ENCODE peak calls at places on chromosomes 12 and 14, in seven cellular contexts. U is AG09309; R is NCI-H1092; K is activated T-helper 2 cell treated with anti-CD3 and anti-CD28 coated beads, Interferon-gamma antibody, Interleukin-2, Interleukin-4, amounts not matched to agents 10 μg/mL and 5 μg/mL and 100 μg/mL, durations not matched to agents 14 hours and 24 hours and 36 hours; Y is upper lobe of right lung; S is AG08395; X is HS-27A. H is an unnamed sample.

GRCh38 chr12:130423991-130424857 is 86.5 kb downstream of the PIWIL1 start:
- DNase-seq in U (no peak), R (no peak), K (no peak), Y (no peak), S (no peak), X (no peak), H (no peak)

GRCh38 chr12:95674631-95675030 is 115.9 kb downstream of the NTN4 start:
- DNase-seq in U (no peak), R (peak), K (no peak), Y (no peak), S (no peak), X (peak), H (no peak)

GRCh38 chr12:7439579-7440505 is 4.1 kb downstream of the CD163L1 start:
- DNase-seq in U (no peak), R (no peak), K (peak), Y (peak), S (peak), X (no peak), H (peak)

GRCh38 chr14:90733139-90733808 is 83.0 kb downstream of the TTC7B start:
- DNase-seq in U (no peak), R (no peak), K (no peak), Y (no peak), S (no peak), X (no peak), H (no peak)

GRCh38 chr14:95452176-95452889 is 64.1 kb downstream of the SYNE3 start:
- DNase-seq in U (no peak), R (no peak), K (no peak), Y (no peak), S (peak), X (no peak), H (no peak)

GRCh38 chr12:2692156-2692555 is 102.6 kb upstream of the FKBP4 start:
- DNase-seq in U (no peak), R (no peak), K (no peak), Y (no peak), S (no peak), X (no peak), H (no peak)

GRCh38 chr12:54984602-54985376 is at the start of gene TESPA1:
- DNase-seq in U (no peak), R (no peak), K (peak), Y (peak), S (no peak), X (no peak), H (peak)

GRCh38 chr12:131799828-131800593 is 28.2 kb upstream of the MMP17 start:
- DNase-seq in U (no peak), R (no peak), K (no peak), Y (no peak), S (no peak), X (no peak), H (no peak)

H was measured in T-cell.